ENCODE peak calls at places on chromosomes 4 and X, in four cellular contexts. One of them, this sample, is unnamed.

GRCh38 chr4:140286503-140286902 is 86.9 kb upstream of the SCOC start:
- DNase-seq in D341Med: no peak
- DNase-seq in mucosa of gallbladder: no peak
- DNase-seq in AG09319: peak
- DNase-seq in this sample: no peak

GRCh38 chr4:37464373-37464772 is 219.8 kb downstream of the NWD2 start:
- DNase-seq in mucosa of gallbladder: no peak
- DNase-seq in AG09319: no peak
- DNase-seq in D341Med: no peak
- DNase-seq in this sample: no peak

GRCh38 chr4:115110191-115111166 is 2.9 kb downstream of the NDST4 start:
- DNase-seq in mucosa of gallbladder: no peak
- DNase-seq in AG09319: no peak
- DNase-seq in D341Med: peak
- DNase-seq in this sample: no peak

GRCh38 chr4:4981427-4981826 is 37.8 kb downstream of the CYTL1 start:
- DNase-seq in AG09319: peak
- DNase-seq in mucosa of gallbladder: no peak
- DNase-seq in D341Med: no peak
- DNase-seq in this sample: no peak

GRCh38 chr4:36242629-36243354 is 1.5 kb downstream of the ARAP2 start:
- DNase-seq in AG09319: no peak
- DNase-seq in D341Med: no peak
- DNase-seq in mucosa of gallbladder: peak
- DNase-seq in this sample: no peak

GRCh38 chr4:119493419-119493818 is 135.2 kb downstream of the PDE5A start:
- DNase-seq in AG09319: no peak
- DNase-seq in D341Med: no peak
- DNase-seq in mucosa of gallbladder: no peak
- DNase-seq in this sample: no peak

GRCh38 chr4:85824166-85824945 is 349.4 kb downstream of the ARHGAP24 start:
- DNase-seq in mucosa of gallbladder: no peak
- DNase-seq in AG09319: no peak
- DNase-seq in D341Med: no peak
- DNase-seq in this sample: no peak

GRCh38 chrX:21745756-21746155 is 12.2 kb downstream of the SMPX start:
- DNase-seq in AG09319: no peak
- DNase-seq in D341Med: peak
- DNase-seq in mucosa of gallbladder: no peak
- DNase-seq in this sample: no peak

GRCh38 chr4:74658114-74658513 is 136.2 kb downstream of the BTC start:
- DNase-seq in D341Med: no peak
- DNase-seq in mucosa of gallbladder: no peak
- DNase-seq in AG09319: no peak
- DNase-seq in this sample: no peak

GRCh38 chrX:125172531-125172930 is 147.1 kb upstream of the TEX13C start:
- DNase-seq in mucosa of gallbladder: no peak
- DNase-seq in D341Med: no peak
- DNase-seq in AG09319: no peak
- DNase-seq in this sample: no peak

GRCh38 chr4:74545488-74545887 is 100.6 kb downstream of the AREG start:
- DNase-seq in mucosa of gallbladder: no peak
- DNase-seq in AG09319: no peak
- DNase-seq in D341Med: no peak
- DNase-seq in this sample: no peak

GRCh38 chrX:119398974-119399771 is at the start of gene SLC25A43:
- DNase-seq in mucosa of gallbladder: peak
- DNase-seq in AG09319: no peak
- DNase-seq in D341Med: peak
- DNase-seq in this sample: no peak

GRCh38 chrX:108347800-108348199 is 90.4 kb downstream of the COL4A6 start:
- DNase-seq in mucosa of gallbladder: no peak
- DNase-seq in D341Med: no peak
- DNase-seq in AG09319: no peak
- DNase-seq in this sample: no peak

GRCh38 chr4:119735136-119735770 is 106.6 kb upstream of the PDE5A start:
- DNase-seq in mucosa of gallbladder: no peak
- DNase-seq in D341Med: no peak
- DNase-seq in AG09319: peak
- DNase-seq in this sample: peak

GRCh38 chr4:7541414-7541810 is 106.7 kb upstream of the PSAPL1 start:
- DNase-seq in D341Med: no peak
- DNase-seq in mucosa of gallbladder: no peak
- DNase-seq in AG09319: no peak
- DNase-seq in this sample: no peak

GRCh38 chr4:40563401-40563800 is 66.3 kb downstream of the RBM47 start:
- DNase-seq in mucosa of gallbladder: no peak
- DNase-seq in D341Med: no peak
- DNase-seq in AG09319: no peak
- DNase-seq in this sample: no peak

GRCh38 chr4:19455196-19455595 is 796.5 kb upstream of the SLIT2 start:
- DNase-seq in D341Med: no peak
- DNase-seq in AG09319: no peak
- DNase-seq in mucosa of gallbladder: no peak
- DNase-seq in this sample: no peak

GRCh38 chrX:146906166-146906565 is 91.6 kb upstream of the CXorf51A start:
- DNase-seq in D341Med: no peak
- DNase-seq in AG09319: no peak
- DNase-seq in mucosa of gallbladder: no peak
- DNase-seq in this sample: no peak

GRCh38 chr4:80173841-80174240 is 23.5 kb upstream of the PRDM8 start:
- DNase-seq in D341Med: no peak
- DNase-seq in mucosa of gallbladder: no peak
- DNase-seq in AG09319: no peak
- DNase-seq in this sample: no peak

GRCh38 chrX:11750051-11750450 is 8.0 kb upstream of the MSL3 start:
- DNase-seq in AG09319: no peak
- DNase-seq in mucosa of gallbladder: no peak
- DNase-seq in D341Med: no peak
- DNase-seq in this sample: no peak

GRCh38 chr4:2930821-2931764 is 32.1 kb downstream of the NOP14 start:
- DNase-seq in mucosa of gallbladder: peak
- DNase-seq in AG09319: no peak
- DNase-seq in D341Med: no peak
- DNase-seq in this sample: no peak

GRCh38 chr4:37693450-37694190 is 7.4 kb upstream of the RELL1 start:
- DNase-seq in D341Med: no peak
- DNase-seq in mucosa of gallbladder: no peak
- DNase-seq in AG09319: no peak
- DNase-seq in this sample: peak

GRCh38 chrX:49271341-49271740 is 1.7 kb downstream of the PPP1R3F start:
- DNase-seq in AG09319: no peak
- DNase-seq in mucosa of gallbladder: no peak
- DNase-seq in D341Med: no peak
- DNase-seq in this sample: no peak

GRCh38 chr4:78937837-78938236 is 1.4 kb downstream of the PAQR3 start:
- DNase-seq in AG09319: no peak
- DNase-seq in mucosa of gallbladder: no peak
- DNase-seq in D341Med: no peak
- DNase-seq in this sample: no peak

GRCh38 chr4:89056953-89057398 is at the start of gene FAM13A:
- DNase-seq in AG09319: peak
- DNase-seq in mucosa of gallbladder: peak
- DNase-seq in D341Med: peak
- DNase-seq in this sample: peak

GRCh38 chrX:12973561-12974216 is 1.2 kb upstream of the TMSB4X start:
- DNase-seq in mucosa of gallbladder: no peak
- DNase-seq in D341Med: no peak
- DNase-seq in AG09319: no peak
- DNase-seq in this sample: no peak

GRCh38 chr4:81811562-81812293 is 340.0 kb upstream of the RASGEF1B start:
- DNase-seq in AG09319: no peak
- DNase-seq in mucosa of gallbladder: no peak
- DNase-seq in D341Med: no peak
- DNase-seq in this sample: no peak

GRCh38 chr4:34720563-34720962 is 1523.8 kb downstream of the ARAP2 start:
- DNase-seq in AG09319: no peak
- DNase-seq in D341Med: peak
- DNase-seq in mucosa of gallbladder: no peak
- DNase-seq in this sample: no peak

GRCh38 chr4:96652821-96653220 is 812.9 kb downstream of the PDHA2 start:
- DNase-seq in AG09319: no peak
- DNase-seq in D341Med: no peak
- DNase-seq in mucosa of gallbladder: no peak
- DNase-seq in this sample: no peak

GRCh38 chrX:44785652-44786051 is 58.2 kb upstream of the DUSP21 start:
- DNase-seq in mucosa of gallbladder: no peak
- DNase-seq in AG09319: peak
- DNase-seq in D341Med: no peak
- DNase-seq in this sample: peak

GRCh38 chr4:38837849-38838248 is 18.8 kb downstream of the TLR6 start:
- DNase-seq in D341Med: no peak
- DNase-seq in AG09319: no peak
- DNase-seq in mucosa of gallbladder: no peak
- DNase-seq in this sample: no peak

GRCh38 chrX:138191998-138192397 is 519.5 kb downstream of the FGF13 start:
- DNase-seq in D341Med: peak
- DNase-seq in AG09319: no peak
- DNase-seq in mucosa of gallbladder: no peak
- DNase-seq in this sample: no peak

GRCh38 chr4:67397931-67398330 is 147.4 kb downstream of the CENPC start:
- DNase-seq in AG09319: no peak
- DNase-seq in mucosa of gallbladder: no peak
- DNase-seq in D341Med: no peak
- DNase-seq in this sample: no peak